ENCODE peak calls at places on chromosomes 7 and 10, in five cellular contexts. One of them, this sample, is unnamed.

GRCh38 chr7:96901822-96902412 is 103.4 kb upstream of the DLX6 start:
- DNase-seq in progenitor cell of endocrine pancreas: no peak
- DNase-seq in Peyer's patch: no peak
- DNase-seq in WTC11: no peak
- DNase-seq in nephron progenitor cell: no peak
- DNase-seq in this sample: no peak

GRCh38 chr10:5587151-5588079 is 62.7 kb downstream of the CALML3 start:
- DNase-seq in nephron progenitor cell: no peak
- DNase-seq in progenitor cell of endocrine pancreas: no peak
- DNase-seq in Peyer's patch: no peak
- DNase-seq in WTC11: no peak
- DNase-seq in this sample: peak

GRCh38 chr10:128124813-128125403 is 1.3 kb downstream of the MKI67 start:
- DNase-seq in Peyer's patch: no peak
- DNase-seq in WTC11: no peak
- DNase-seq in progenitor cell of endocrine pancreas: no peak
- DNase-seq in nephron progenitor cell: no peak
- DNase-seq in this sample: no peak

GRCh38 chr10:7788640-7789335 is 811 bp downstream of the ATP5F1C start:
- DNase-seq in Peyer's patch: no peak
- DNase-seq in progenitor cell of endocrine pancreas: no peak
- DNase-seq in WTC11: no peak
- DNase-seq in nephron progenitor cell: no peak
- DNase-seq in this sample: no peak

GRCh38 chr10:66799474-66799873 is 126.4 kb upstream of the LRRTM3 start:
- DNase-seq in Peyer's patch: no peak
- DNase-seq in WTC11: no peak
- DNase-seq in progenitor cell of endocrine pancreas: no peak
- DNase-seq in nephron progenitor cell: no peak
- DNase-seq in this sample: no peak

GRCh38 chr7:156145996-156146395 is 333.7 kb upstream of the SHH start:
- DNase-seq in progenitor cell of endocrine pancreas: no peak
- DNase-seq in Peyer's patch: no peak
- DNase-seq in WTC11: no peak
- DNase-seq in nephron progenitor cell: no peak
- DNase-seq in this sample: peak

GRCh38 chr7:30168800-30169584 is 34.2 kb downstream of the MTURN start:
- DNase-seq in Peyer's patch: no peak
- DNase-seq in nephron progenitor cell: peak
- DNase-seq in progenitor cell of endocrine pancreas: no peak
- DNase-seq in WTC11: no peak
- DNase-seq in this sample: no peak

GRCh38 chr7:107506683-107507339 is 37.0 kb downstream of the GPR22 start:
- DNase-seq in progenitor cell of endocrine pancreas: no peak
- DNase-seq in Peyer's patch: no peak
- DNase-seq in WTC11: peak
- DNase-seq in nephron progenitor cell: no peak
- DNase-seq in this sample: no peak

GRCh38 chr10:49741108-49741995 is 20.8 kb downstream of the OGDHL start:
- DNase-seq in nephron progenitor cell: no peak
- DNase-seq in progenitor cell of endocrine pancreas: no peak
- DNase-seq in Peyer's patch: no peak
- DNase-seq in WTC11: no peak
- DNase-seq in this sample: no peak

GRCh38 chr7:44116087-44116788 is 7.1 kb downstream of the POLD2 start:
- DNase-seq in WTC11: no peak
- DNase-seq in nephron progenitor cell: no peak
- DNase-seq in progenitor cell of endocrine pancreas: no peak
- DNase-seq in Peyer's patch: no peak
- DNase-seq in this sample: no peak

GRCh38 chr7:134472572-134473242 is 13.8 kb upstream of the AKR1B1 start:
- DNase-seq in nephron progenitor cell: no peak
- DNase-seq in progenitor cell of endocrine pancreas: no peak
- DNase-seq in Peyer's patch: no peak
- DNase-seq in WTC11: no peak
- DNase-seq in this sample: no peak

GRCh38 chr10:75402486-75403143 is 1.1 kb upstream of the ZNF503 start:
- DNase-seq in WTC11: peak
- DNase-seq in progenitor cell of endocrine pancreas: peak
- DNase-seq in nephron progenitor cell: peak
- DNase-seq in Peyer's patch: no peak
- DNase-seq in this sample: no peak

GRCh38 chr7:44221231-44221791 is 20.5 kb downstream of the YKT6 start:
- DNase-seq in Peyer's patch: no peak
- DNase-seq in progenitor cell of endocrine pancreas: no peak
- DNase-seq in WTC11: peak
- DNase-seq in nephron progenitor cell: peak
- DNase-seq in this sample: peak

GRCh38 chr7:67788689-67789088 is 792.1 kb downstream of the TYW1 start:
- DNase-seq in progenitor cell of endocrine pancreas: no peak
- DNase-seq in WTC11: peak
- DNase-seq in nephron progenitor cell: peak
- DNase-seq in Peyer's patch: no peak
- DNase-seq in this sample: no peak

GRCh38 chr7:513521-514166 is 6.0 kb downstream of the PDGFA start:
- DNase-seq in progenitor cell of endocrine pancreas: no peak
- DNase-seq in Peyer's patch: no peak
- DNase-seq in WTC11: no peak
- DNase-seq in nephron progenitor cell: no peak
- DNase-seq in this sample: no peak

GRCh38 chr10:124180044-124180745 is 86.8 kb upstream of the CHST15 start:
- DNase-seq in WTC11: no peak
- DNase-seq in progenitor cell of endocrine pancreas: no peak
- DNase-seq in Peyer's patch: no peak
- DNase-seq in nephron progenitor cell: no peak
- DNase-seq in this sample: no peak

GRCh38 chr7:947391-948210 is 6.9 kb downstream of the ADAP1 start:
- DNase-seq in progenitor cell of endocrine pancreas: no peak
- DNase-seq in Peyer's patch: no peak
- DNase-seq in nephron progenitor cell: no peak
- DNase-seq in WTC11: no peak
- DNase-seq in this sample: peak

GRCh38 chr10:29482591-29483421 is 152.0 kb downstream of the SVIL start:
- DNase-seq in progenitor cell of endocrine pancreas: no peak
- DNase-seq in nephron progenitor cell: peak
- DNase-seq in WTC11: peak
- DNase-seq in Peyer's patch: no peak
- DNase-seq in this sample: no peak

GRCh38 chr10:125707852-125708468 is 11.5 kb upstream of the EDRF1 start:
- DNase-seq in Peyer's patch: no peak
- DNase-seq in nephron progenitor cell: no peak
- DNase-seq in progenitor cell of endocrine pancreas: no peak
- DNase-seq in WTC11: no peak
- DNase-seq in this sample: no peak

GRCh38 chr7:9029671-9030070 is 596.3 kb downstream of the NXPH1 start:
- DNase-seq in Peyer's patch: no peak
- DNase-seq in nephron progenitor cell: no peak
- DNase-seq in WTC11: no peak
- DNase-seq in progenitor cell of endocrine pancreas: no peak
- DNase-seq in this sample: no peak

GRCh38 chr10:88521806-88522205 is 61.3 kb downstream of the RNLS start:
- DNase-seq in nephron progenitor cell: no peak
- DNase-seq in progenitor cell of endocrine pancreas: no peak
- DNase-seq in WTC11: no peak
- DNase-seq in Peyer's patch: no peak
- DNase-seq in this sample: no peak

GRCh38 chr7:14374336-14374735 is 384.9 kb upstream of the ETV1 start:
- DNase-seq in progenitor cell of endocrine pancreas: no peak
- DNase-seq in WTC11: no peak
- DNase-seq in Peyer's patch: no peak
- DNase-seq in nephron progenitor cell: no peak
- DNase-seq in this sample: no peak

GRCh38 chr10:117830832-117831231 is 215.9 kb downstream of the RAB11FIP2 start:
- DNase-seq in WTC11: peak
- DNase-seq in Peyer's patch: no peak
- DNase-seq in nephron progenitor cell: no peak
- DNase-seq in progenitor cell of endocrine pancreas: no peak
- DNase-seq in this sample: no peak

GRCh38 chr10:51422311-51423120 is 276.9 kb downstream of the CSTF2T start:
- DNase-seq in WTC11: peak
- DNase-seq in progenitor cell of endocrine pancreas: peak
- DNase-seq in nephron progenitor cell: peak
- DNase-seq in Peyer's patch: peak
- DNase-seq in this sample: no peak

GRCh38 chr10:21431799-21432198 is 93.7 kb downstream of the SKIDA1 start:
- DNase-seq in WTC11: no peak
- DNase-seq in Peyer's patch: no peak
- DNase-seq in nephron progenitor cell: no peak
- DNase-seq in progenitor cell of endocrine pancreas: no peak
- DNase-seq in this sample: no peak

GRCh38 chr7:5528071-5528814 is 104.6 kb upstream of the TNRC18 start:
- DNase-seq in progenitor cell of endocrine pancreas: no peak
- DNase-seq in WTC11: no peak
- DNase-seq in Peyer's patch: peak
- DNase-seq in nephron progenitor cell: no peak
- DNase-seq in this sample: no peak

GRCh38 chr10:67978749-67979148 is 94.3 kb downstream of the SIRT1 start:
- DNase-seq in nephron progenitor cell: no peak
- DNase-seq in Peyer's patch: no peak
- DNase-seq in progenitor cell of endocrine pancreas: no peak
- DNase-seq in WTC11: no peak
- DNase-seq in this sample: no peak

DNA sequence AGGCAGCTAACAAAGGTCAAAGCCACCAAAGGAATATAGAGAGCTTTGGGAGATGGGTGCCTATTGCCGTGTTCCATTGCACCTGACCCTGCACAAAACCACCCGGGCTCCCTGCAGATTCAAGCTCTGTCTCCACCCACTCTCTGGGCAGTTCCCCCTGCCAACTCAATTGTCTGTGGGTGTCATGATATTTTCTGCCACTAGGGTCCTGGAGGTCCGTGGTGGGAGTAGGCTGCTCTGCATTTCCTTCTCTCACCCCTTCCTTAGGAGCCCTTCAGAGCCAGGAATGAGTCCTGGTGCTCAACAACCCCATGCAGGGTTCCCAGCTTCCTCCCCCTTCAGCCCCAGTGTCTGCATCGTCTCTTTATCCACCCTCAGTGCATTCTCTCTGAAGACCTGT is 34.1 kb downstream of the PNLIPRP2 start:
- DNase-seq in nephron progenitor cell: no peak
- DNase-seq in WTC11: peak
- DNase-seq in Peyer's patch: no peak
- DNase-seq in progenitor cell of endocrine pancreas: no peak
- DNase-seq in this sample: no peak
- TF ChIP-seq CTCF in nephron progenitor cell: peak
- TF ChIP-seq CTCF in WTC11: peak
- TF ChIP-seq CTCF in Peyer's patch: no peak
- TF ChIP-seq CTCF in progenitor cell of endocrine pancreas: peak
- TF ChIP-seq CTCF in this sample: peak

DNA sequence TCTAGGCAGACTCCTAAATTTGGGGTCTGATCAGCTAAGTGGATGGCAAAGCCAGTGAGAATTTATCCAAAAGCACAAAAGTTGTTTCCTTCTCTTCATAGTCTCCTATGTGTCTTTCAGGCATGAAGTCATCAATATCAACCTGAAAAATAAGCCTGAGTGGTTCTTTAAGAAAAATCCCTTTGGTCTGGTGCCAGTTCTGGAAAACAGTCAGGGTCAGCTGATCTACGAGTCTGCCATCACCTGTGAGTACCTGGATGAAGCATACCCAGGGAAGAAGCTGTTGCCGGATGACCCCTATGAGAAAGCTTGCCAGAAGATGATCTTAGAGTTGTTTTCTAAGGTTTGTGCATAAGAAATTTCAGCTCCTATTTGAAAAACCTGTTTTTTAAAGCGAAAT is 4.8 kb downstream of the GSTO1 start:
- DNase-seq in WTC11: no peak
- DNase-seq in progenitor cell of endocrine pancreas: no peak
- DNase-seq in nephron progenitor cell: no peak
- DNase-seq in Peyer's patch: no peak
- DNase-seq in this sample: no peak
- TF ChIP-seq CTCF in WTC11: no peak
- TF ChIP-seq CTCF in progenitor cell of endocrine pancreas: no peak
- TF ChIP-seq CTCF in nephron progenitor cell: no peak
- TF ChIP-seq CTCF in Peyer's patch: no peak
- TF ChIP-seq CTCF in this sample: no peak

GRCh38 chr10:77874872-77875271 is 51.7 kb downstream of the DLG5 start:
- DNase-seq in WTC11: no peak
- DNase-seq in nephron progenitor cell: no peak
- DNase-seq in Peyer's patch: no peak
- DNase-seq in progenitor cell of endocrine pancreas: no peak
- DNase-seq in this sample: no peak

GRCh38 chr10:77879710-77880109 is 46.8 kb downstream of the DLG5 start:
- DNase-seq in WTC11: no peak
- DNase-seq in Peyer's patch: no peak
- DNase-seq in progenitor cell of endocrine pancreas: no peak
- DNase-seq in nephron progenitor cell: no peak
- DNase-seq in this sample: no peak

GRCh38 chr10:77875730-77876129 is 50.8 kb downstream of the DLG5 start:
- DNase-seq in Peyer's patch: no peak
- DNase-seq in nephron progenitor cell: no peak
- DNase-seq in WTC11: no peak
- DNase-seq in progenitor cell of endocrine pancreas: no peak
- DNase-seq in this sample: no peak

GRCh38 chr10:77879065-77879464 is 47.5 kb downstream of the DLG5 start:
- DNase-seq in Peyer's patch: no peak
- DNase-seq in WTC11: no peak
- DNase-seq in nephron progenitor cell: no peak
- DNase-seq in progenitor cell of endocrine pancreas: no peak
- DNase-seq in this sample: no peak

DNA sequence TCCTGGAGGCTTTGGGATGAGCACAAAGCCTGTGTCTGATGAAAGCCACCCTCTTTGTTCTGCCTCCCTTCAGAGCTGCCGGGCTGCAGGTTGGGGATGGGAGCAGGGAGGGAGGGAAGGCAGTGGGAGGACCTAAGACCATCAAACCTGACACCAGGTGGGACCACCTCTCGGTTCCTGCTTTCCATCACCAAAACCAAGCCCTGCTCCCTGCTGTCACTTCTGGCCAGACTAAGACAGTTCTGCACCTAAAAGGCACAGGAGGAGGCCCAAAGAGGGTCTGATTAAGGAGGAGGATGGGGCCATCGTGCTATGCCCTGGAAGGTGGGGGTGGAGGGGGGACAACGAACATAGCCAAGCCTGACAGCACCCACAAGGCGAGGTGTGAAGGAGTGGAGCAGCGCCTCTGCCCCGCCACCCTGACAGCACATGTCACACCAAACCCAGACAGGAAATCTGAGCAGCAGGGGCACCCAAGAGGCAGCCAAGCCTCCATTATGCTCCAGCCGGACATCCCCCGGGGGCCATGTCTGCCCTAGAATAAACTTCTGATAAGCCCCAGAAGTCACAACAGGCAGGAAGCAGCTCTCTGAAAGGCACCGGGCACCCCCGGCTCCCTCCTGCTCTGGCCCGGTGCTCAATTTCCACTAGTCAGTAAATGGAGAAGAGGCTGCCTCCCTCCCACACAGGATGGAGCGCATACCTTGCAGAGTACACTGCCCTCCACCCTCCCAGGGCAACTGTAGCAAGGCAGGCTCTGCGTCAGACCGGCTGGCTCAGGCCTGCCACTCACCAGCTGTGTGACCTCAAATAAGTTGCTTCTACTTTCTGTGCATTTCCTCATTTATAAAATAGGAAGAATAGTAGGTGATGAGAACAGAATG is 48.9 kb downstream of the DLG5 start:
- DNase-seq in WTC11: peak
- DNase-seq in nephron progenitor cell: peak
- DNase-seq in progenitor cell of endocrine pancreas: no peak
- DNase-seq in Peyer's patch: peak
- DNase-seq in this sample: no peak
- TF ChIP-seq CTCF in WTC11: no peak
- TF ChIP-seq CTCF in nephron progenitor cell: no peak
- TF ChIP-seq CTCF in progenitor cell of endocrine pancreas: no peak
- TF ChIP-seq CTCF in Peyer's patch: no peak
- TF ChIP-seq CTCF in this sample: peak

GRCh38 chr10:93068411-93069244 is 5.1 kb upstream of the CYP26A1 start:
- DNase-seq in progenitor cell of endocrine pancreas: no peak
- DNase-seq in Peyer's patch: no peak
- DNase-seq in nephron progenitor cell: peak
- DNase-seq in WTC11: peak
- DNase-seq in this sample: no peak
- TF ChIP-seq CTCF in progenitor cell of endocrine pancreas: no peak
- TF ChIP-seq CTCF in Peyer's patch: no peak
- TF ChIP-seq CTCF in nephron progenitor cell: no peak
- TF ChIP-seq CTCF in WTC11: no peak
- TF ChIP-seq CTCF in this sample: peak

This sample was measured in chondrocyte.